ENCODE peak calls at places on chromosomes 11 and 22, in ten cellular contexts. B is SK-N-SH; Z is neural progenitor cell; G is naive thymus-derived CD4-positive, alpha-beta T cell; M is KBM-7; O is brain microvascular endothelial cell; E is fibroblast of the conjunctiva; W is NCI-H446 treated with DMSO at 0.1 percent for 48 hours; Q is tibial artery; A is nephron progenitor cell. I is an unnamed sample.

GRCh38 chr22:32066820-32067219 is 23.8 kb downstream of the SLC5A1 start:
- DNase-seq in B (no peak), Z (no peak), G (no peak), M (no peak), O (no peak), E (no peak), W (no peak), Q (no peak), A (no peak), I (no peak)

GRCh38 chr11:34189191-34189590 is 83.8 kb downstream of the NAT10 start:
- DNase-seq in B (no peak), Z (no peak), G (no peak), M (no peak), O (no peak), E (no peak), W (no peak), Q (no peak), A (no peak), I (no peak)

GRCh38 chr11:115892016-115892415 is 387.8 kb upstream of the CADM1 start:
- DNase-seq in B (no peak), Z (no peak), G (no peak), M (no peak), O (no peak), E (no peak), W (no peak), Q (no peak), A (no peak), I (no peak)

GRCh38 chr11:3051435-3052108 is 5.7 kb downstream of the CARS1 start:
- DNase-seq in B (no peak), Z (no peak), G (no peak), M (no peak), O (no peak), E (no peak), W (no peak), Q (no peak), A (no peak), I (no peak)

GRCh38 chr22:20153945-20154344 is 3.1 kb upstream of the CCDC188 start:
- DNase-seq in B (no peak), Z (peak), G (no peak), M (no peak), O (no peak), E (no peak), W (no peak), Q (no peak), A (no peak), I (no peak)

GRCh38 chr11:68778205-68778604 is 26.9 kb upstream of the TESMIN start:
- DNase-seq in B (no peak), Z (no peak), G (no peak), M (no peak), O (no peak), E (no peak), W (no peak), Q (no peak), A (no peak), I (no peak)

GRCh38 chr11:47924184-47924671 is 56.1 kb upstream of the PTPRJ start:
- DNase-seq in B (no peak), Z (no peak), G (no peak), M (no peak), O (peak), E (no peak), W (no peak), Q (no peak), A (no peak), I (no peak)

GRCh38 chr11:14423633-14424032 is 64.7 kb upstream of the RRAS2 start:
- DNase-seq in B (no peak), Z (no peak), G (no peak), M (peak), O (peak), E (no peak), W (no peak), Q (no peak), A (no peak), I (no peak)

GRCh38 chr11:71490731-71491390 is 36.2 kb upstream of the KRTAP5-7 start:
- DNase-seq in B (no peak), Z (no peak), G (no peak), M (no peak), O (no peak), E (no peak), W (no peak), Q (no peak), A (no peak), I (no peak)

GRCh38 chr11:125923012-125923579 is 18.8 kb downstream of the DDX25 start:
- DNase-seq in B (peak), Z (peak), G (peak), M (peak), O (peak), E (peak), W (peak), Q (peak), A (peak), I (peak)

GRCh38 chr11:95245038-95245437 is 14.0 kb upstream of the SESN3 start:
- DNase-seq in B (no peak), Z (peak), G (no peak), M (no peak), O (peak), E (peak), W (no peak), Q (no peak), A (no peak), I (no peak)

GRCh38 chr11:118658372-118659313 is 20.8 kb downstream of the TREH start:
- DNase-seq in B (no peak), Z (no peak), G (no peak), M (no peak), O (no peak), E (no peak), W (no peak), Q (no peak), A (no peak), I (no peak)

GRCh38 chr11:12185914-12186313 is 75.5 kb downstream of the MICAL2 start:
- DNase-seq in B (peak), Z (peak), G (no peak), M (no peak), O (no peak), E (no peak), W (no peak), Q (no peak), A (no peak), I (no peak)

GRCh38 chr11:6682591-6682935 is 577 bp downstream of the MRPL17 start:
- DNase-seq in B (no peak), Z (no peak), G (peak), M (no peak), O (no peak), E (no peak), W (no peak), Q (no peak), A (no peak), I (no peak)

GRCh38 chr11:60785806-60786361 is 751 bp downstream of the MS4A10 start:
- DNase-seq in B (no peak), Z (no peak), G (no peak), M (no peak), O (peak), E (no peak), W (no peak), Q (no peak), A (no peak), I (no peak)

I was measured in effector CD4-positive, alpha-beta T cell.